ENCODE peak calls at places on chromosomes 4 and X, in five cellular contexts. One of them, this sample, is unnamed.

GRCh38 chr4:108140328-108140727 is 28.4 kb downstream of the LEF1 start:
- DNase-seq in NT2/D1: no peak
- DNase-seq in tibial nerve: no peak
- DNase-seq in psoas muscle: no peak
- DNase-seq in Peyer's patch: no peak
- DNase-seq in this sample: no peak

GRCh38 chrX:135740683-135741149 is 27.3 kb downstream of the CT45A3 start:
- DNase-seq in tibial nerve: no peak
- DNase-seq in NT2/D1: no peak
- DNase-seq in Peyer's patch: no peak
- DNase-seq in psoas muscle: no peak
- DNase-seq in this sample: peak; percentile 69

GRCh38 chr4:6674500-6675149 is 19.1 kb upstream of the S100P start:
- DNase-seq in NT2/D1: no peak
- DNase-seq in psoas muscle: no peak
- DNase-seq in tibial nerve: no peak
- DNase-seq in Peyer's patch: peak; percentile 59
- DNase-seq in this sample: no peak

GRCh38 chrX:23003121-23003520 is 3.4 kb downstream of the DDX53 start:
- DNase-seq in NT2/D1: no peak
- DNase-seq in tibial nerve: no peak
- DNase-seq in psoas muscle: no peak
- DNase-seq in Peyer's patch: no peak
- DNase-seq in this sample: no peak

GRCh38 chrX:70592091-70592490 is 147.5 kb downstream of the DLG3 start:
- DNase-seq in Peyer's patch: no peak
- DNase-seq in tibial nerve: no peak
- DNase-seq in NT2/D1: no peak
- DNase-seq in psoas muscle: no peak
- DNase-seq in this sample: peak; percentile 3

GRCh38 chr4:38788327-38788726 is 5.5 kb upstream of the TLR10 start:
- DNase-seq in Peyer's patch: no peak
- DNase-seq in psoas muscle: no peak
- DNase-seq in tibial nerve: no peak
- DNase-seq in NT2/D1: no peak
- DNase-seq in this sample: no peak

GRCh38 chr4:120348521-120348920 is 281.9 kb upstream of the MAD2L1 start:
- DNase-seq in tibial nerve: no peak
- DNase-seq in Peyer's patch: no peak
- DNase-seq in psoas muscle: no peak
- DNase-seq in NT2/D1: no peak
- DNase-seq in this sample: no peak

GRCh38 chr4:128538111-128538882 is 250.7 kb upstream of the PGRMC2 start:
- DNase-seq in Peyer's patch: no peak
- DNase-seq in NT2/D1: no peak
- DNase-seq in psoas muscle: no peak
- DNase-seq in tibial nerve: no peak
- DNase-seq in this sample: no peak

GRCh38 chr4:58749206-58749605 is 1639.0 kb upstream of the IGFBP7 start:
- DNase-seq in Peyer's patch: no peak
- DNase-seq in psoas muscle: no peak
- DNase-seq in NT2/D1: no peak
- DNase-seq in tibial nerve: no peak
- DNase-seq in this sample: no peak

GRCh38 chrX:149903889-149904748 is 23.1 kb downstream of the MAGEA8 start:
- DNase-seq in Peyer's patch: no peak
- DNase-seq in tibial nerve: no peak
- DNase-seq in NT2/D1: no peak
- DNase-seq in psoas muscle: no peak
- DNase-seq in this sample: peak; percentile 17
- H3K4me3 ChIP-seq in Peyer's patch: no peak overlapping the region
- H3K4me3 ChIP-seq in tibial nerve: no peak overlapping the region
- H3K4me3 ChIP-seq in NT2/D1: no peak overlapping the region
- H3K4me3 ChIP-seq in psoas muscle: no peak overlapping the region
- H3K4me3 ChIP-seq in this sample: peak overlapping the region; percentile 37

GRCh38 chrX:1488141-1488540 is 35.4 kb upstream of the ASMTL start:
- DNase-seq in NT2/D1: no peak
- DNase-seq in tibial nerve: no peak
- DNase-seq in psoas muscle: no peak
- DNase-seq in Peyer's patch: peak; percentile 11
- DNase-seq in this sample: no peak
- H3K36me3 ChIP-seq in NT2/D1: no peaks in the 10 kb centered on the region
- H3K36me3 ChIP-seq in tibial nerve: no peaks in the 10 kb centered on the region
- H3K36me3 ChIP-seq in psoas muscle: no peaks in the 10 kb centered on the region
- H3K36me3 ChIP-seq in Peyer's patch: no peaks in the 10 kb centered on the region
- H3K36me3 ChIP-seq in this sample: no peaks in the 10 kb centered on the region

GRCh38 chrX:107750263-107750662 is 25.3 kb downstream of the TSC22D3 start:
- DNase-seq in psoas muscle: no peak
- DNase-seq in tibial nerve: no peak
- DNase-seq in NT2/D1: no peak
- DNase-seq in Peyer's patch: no peak
- DNase-seq in this sample: no peak

GRCh38 chrX:107752714-107753113 is 22.9 kb downstream of the TSC22D3 start:
- DNase-seq in tibial nerve: no peak
- DNase-seq in Peyer's patch: no peak
- DNase-seq in NT2/D1: no peak
- DNase-seq in psoas muscle: no peak
- DNase-seq in this sample: no peak

GRCh38 chrX:107753186-107753585 is 22.4 kb downstream of the TSC22D3 start:
- DNase-seq in Peyer's patch: no peak
- DNase-seq in psoas muscle: no peak
- DNase-seq in tibial nerve: no peak
- DNase-seq in NT2/D1: no peak
- DNase-seq in this sample: no peak

GRCh38 chrX:107752037-107752436 is 23.6 kb downstream of the TSC22D3 start:
- DNase-seq in Peyer's patch: no peak
- DNase-seq in psoas muscle: no peak
- DNase-seq in tibial nerve: no peak
- DNase-seq in NT2/D1: no peak
- DNase-seq in this sample: no peak

DNA sequence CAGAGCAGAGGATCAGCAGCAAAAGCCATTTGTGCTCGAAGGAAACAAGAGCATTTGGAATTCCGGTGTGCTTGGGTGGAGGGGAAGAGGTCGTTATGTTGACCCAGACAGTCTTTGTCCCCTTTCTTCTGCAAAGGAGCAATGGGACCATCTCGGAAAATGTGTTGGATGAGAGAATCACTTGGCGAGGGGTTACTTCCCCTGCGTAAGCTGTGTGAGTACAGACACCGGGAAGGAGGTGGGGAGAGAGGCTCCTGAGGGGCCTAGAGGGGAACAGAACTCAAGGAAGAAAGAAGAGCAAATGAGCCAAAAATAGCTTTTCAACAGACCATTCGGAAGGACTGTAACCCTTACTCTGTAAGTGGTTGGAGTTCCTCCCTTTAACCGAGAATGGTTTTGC is 24.5 kb downstream of the TSC22D3 start:
- DNase-seq in Peyer's patch: no peak
- DNase-seq in tibial nerve: no peak
- DNase-seq in NT2/D1: no peak
- DNase-seq in psoas muscle: no peak
- DNase-seq in this sample: no peak
- H3K4me1 ChIP-seq in Peyer's patch: no peaks in the 10 kb centered on the region
- H3K4me1 ChIP-seq in tibial nerve: peaks cover 19% of the 10 kb centered on the region
- H3K4me1 ChIP-seq in NT2/D1: peaks cover 8% of the 10 kb centered on the region
- H3K4me1 ChIP-seq in psoas muscle: peaks cover 55% of the 10 kb centered on the region
- H3K4me1 ChIP-seq in this sample: peaks cover 3% of the 10 kb centered on the region

DNA sequence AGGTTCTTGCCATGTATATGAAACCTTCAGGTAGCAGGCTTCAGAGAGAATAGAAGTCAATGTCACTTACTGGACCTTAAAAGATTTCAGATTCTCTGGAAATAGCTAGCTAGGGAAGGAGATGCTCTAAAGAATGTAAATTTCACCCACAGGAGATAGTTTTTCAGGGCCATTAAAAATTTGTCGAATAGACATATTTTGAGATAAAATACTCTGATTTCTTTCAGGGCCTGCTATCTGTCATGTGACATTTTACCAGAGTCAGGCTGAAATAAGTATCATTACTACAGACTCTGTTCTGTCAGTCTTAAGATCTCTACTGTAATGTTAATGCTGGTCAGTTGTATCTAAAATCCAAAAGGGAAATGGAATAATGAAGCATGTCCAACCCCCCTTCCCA is 15.7 kb upstream of the IL15 start:
- DNase-seq in psoas muscle: no peak
- DNase-seq in Peyer's patch: no peak
- DNase-seq in tibial nerve: no peak
- DNase-seq in NT2/D1: no peak
- DNase-seq in this sample: no peak
- H3K4me3 ChIP-seq in psoas muscle: no peak overlapping the region
- H3K4me3 ChIP-seq in Peyer's patch: no peak overlapping the region
- H3K4me3 ChIP-seq in tibial nerve: no peak overlapping the region
- H3K4me3 ChIP-seq in NT2/D1: no peak overlapping the region
- H3K4me3 ChIP-seq in this sample: no peak overlapping the region

DNA sequence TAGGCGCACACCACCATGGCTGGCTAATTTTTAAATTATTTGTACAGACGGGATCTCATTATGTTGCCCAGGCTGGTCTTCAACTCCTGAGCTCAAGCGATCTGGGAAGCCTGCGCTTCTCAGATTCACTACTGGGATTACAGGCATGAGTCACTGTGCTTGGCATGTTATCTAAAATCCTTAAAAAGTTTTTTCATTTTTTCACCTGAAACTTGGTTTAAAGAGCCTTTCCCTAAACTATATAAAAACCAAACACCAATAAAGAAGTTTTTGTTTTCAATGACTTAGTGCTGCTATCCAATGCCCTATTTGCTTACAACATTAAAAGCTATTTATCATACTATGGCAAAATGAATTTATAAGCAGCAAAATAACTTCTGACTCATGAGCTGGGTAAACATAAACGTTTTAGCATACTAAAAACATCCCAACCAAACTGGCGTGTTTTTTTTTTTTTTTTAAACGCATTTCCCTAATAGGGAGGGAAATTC is 127.8 kb downstream of the UBE2K start:
- DNase-seq in NT2/D1: no peak
- DNase-seq in Peyer's patch: no peak
- DNase-seq in psoas muscle: no peak
- DNase-seq in tibial nerve: no peak
- DNase-seq in this sample: no peak
- H3K36me3 ChIP-seq in NT2/D1: peaks cover 36% of the 10 kb centered on the region
- H3K36me3 ChIP-seq in Peyer's patch: peaks cover 28% of the 10 kb centered on the region
- H3K36me3 ChIP-seq in psoas muscle: no peaks in the 10 kb centered on the region
- H3K36me3 ChIP-seq in tibial nerve: peaks cover 46% of the 10 kb centered on the region
- H3K36me3 ChIP-seq in this sample: peaks cover 47% of the 10 kb centered on the region

GRCh38 chr4:94551616-94552564 is 100.1 kb downstream of the PDLIM5 start:
- DNase-seq in psoas muscle: no peak
- DNase-seq in Peyer's patch: no peak
- DNase-seq in NT2/D1: no peak
- DNase-seq in tibial nerve: no peak
- DNase-seq in this sample: no peak
- H3K4me1 ChIP-seq in psoas muscle: peaks cover 24% of the 10 kb centered on the region
- H3K4me1 ChIP-seq in Peyer's patch: no peaks in the 10 kb centered on the region
- H3K4me1 ChIP-seq in NT2/D1: no peaks in the 10 kb centered on the region
- H3K4me1 ChIP-seq in tibial nerve: no peaks in the 10 kb centered on the region
- H3K4me1 ChIP-seq in this sample: peaks cover 18% of the 10 kb centered on the region

GRCh38 chrX:12971282-12972003 is 3.5 kb upstream of the TMSB4X start:
- DNase-seq in tibial nerve: no peak
- DNase-seq in Peyer's patch: peak; percentile 57
- DNase-seq in NT2/D1: no peak
- DNase-seq in psoas muscle: peak; percentile 29
- DNase-seq in this sample: no peak
- H3K4me3 ChIP-seq in tibial nerve: no peak overlapping the region
- H3K4me3 ChIP-seq in Peyer's patch: no peak overlapping the region
- H3K4me3 ChIP-seq in NT2/D1: no peak overlapping the region
- H3K4me3 ChIP-seq in psoas muscle: peak overlapping the region; percentile 15
- H3K4me3 ChIP-seq in this sample: no peak overlapping the region

DNA sequence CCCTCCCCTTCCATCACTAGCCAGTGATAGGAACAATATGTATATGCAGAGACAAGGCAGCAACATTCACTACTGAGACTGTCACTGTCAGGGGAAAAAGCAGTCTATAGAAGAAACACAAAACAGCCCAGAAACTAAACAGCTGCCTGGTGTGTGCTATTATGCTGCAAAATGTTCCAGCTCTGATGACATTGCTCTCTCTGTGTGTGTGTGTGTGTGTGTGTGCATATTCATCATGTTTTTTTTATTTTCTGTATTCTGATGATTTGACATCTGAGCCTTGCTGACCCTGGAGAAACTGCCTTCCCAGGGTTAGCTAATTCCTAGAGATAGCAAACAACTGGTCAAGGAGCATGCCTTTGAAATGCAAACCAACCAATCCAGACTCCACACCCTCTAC is 147.3 kb downstream of the SPATA18 start:
- DNase-seq in tibial nerve: no peak
- DNase-seq in Peyer's patch: no peak
- DNase-seq in NT2/D1: no peak
- DNase-seq in psoas muscle: no peak
- DNase-seq in this sample: no peak
- H3K36me3 ChIP-seq in tibial nerve: no peaks in the 10 kb centered on the region
- H3K36me3 ChIP-seq in Peyer's patch: no peaks in the 10 kb centered on the region
- H3K36me3 ChIP-seq in NT2/D1: no peaks in the 10 kb centered on the region
- H3K36me3 ChIP-seq in psoas muscle: no peaks in the 10 kb centered on the region
- H3K36me3 ChIP-seq in this sample: no peaks in the 10 kb centered on the region